ENCODE peak calls at places on chromosomes 2 and 18, in eight cellular contexts. One of them, this sample, is unnamed.

GRCh38 chr2:190443778-190444481 is 35.8 kb downstream of the MFSD6 start:
- DNase-seq in activated CD8-positive, alpha-beta memory T cell treated with anti-CD3 and anti-CD28 coated beads for 24 hours: no peak
- DNase-seq in NCI-H446 treated with DMSO at 0.1 percent for 48 hours: peak
- DNase-seq in body of pancreas: no peak
- DNase-seq in HFFc6: no peak
- DNase-seq in nucleus accumbens: no peak
- DNase-seq in activated CD4-positive, alpha-beta T cell treated with anti-CD3 and anti-CD28 coated beads, Interleukin-2, amount 50 U/mL, for 48 hours: no peak
- DNase-seq in substantia nigra: no peak
- DNase-seq in this sample: peak

GRCh38 chr2:68282814-68283812 is 30.8 kb upstream of the PPP3R1 start:
- DNase-seq in activated CD8-positive, alpha-beta memory T cell treated with anti-CD3 and anti-CD28 coated beads for 24 hours: no peak
- DNase-seq in NCI-H446 treated with DMSO at 0.1 percent for 48 hours: no peak
- DNase-seq in body of pancreas: peak
- DNase-seq in HFFc6: peak
- DNase-seq in nucleus accumbens: no peak
- DNase-seq in activated CD4-positive, alpha-beta T cell treated with anti-CD3 and anti-CD28 coated beads, Interleukin-2, amount 50 U/mL, for 48 hours: no peak
- DNase-seq in substantia nigra: no peak
- DNase-seq in this sample: no peak

GRCh38 chr2:174580951-174581350 is 16.7 kb downstream of the WIPF1 start:
- DNase-seq in activated CD8-positive, alpha-beta memory T cell treated with anti-CD3 and anti-CD28 coated beads for 24 hours: no peak
- DNase-seq in NCI-H446 treated with DMSO at 0.1 percent for 48 hours: no peak
- DNase-seq in body of pancreas: no peak
- DNase-seq in HFFc6: no peak
- DNase-seq in nucleus accumbens: no peak
- DNase-seq in activated CD4-positive, alpha-beta T cell treated with anti-CD3 and anti-CD28 coated beads, Interleukin-2, amount 50 U/mL, for 48 hours: no peak
- DNase-seq in substantia nigra: no peak
- DNase-seq in this sample: no peak

GRCh38 chr2:118371500-118371899 is 283.2 kb downstream of the INSIG2 start:
- DNase-seq in activated CD8-positive, alpha-beta memory T cell treated with anti-CD3 and anti-CD28 coated beads for 24 hours: no peak
- DNase-seq in NCI-H446 treated with DMSO at 0.1 percent for 48 hours: no peak
- DNase-seq in body of pancreas: peak
- DNase-seq in HFFc6: peak
- DNase-seq in nucleus accumbens: no peak
- DNase-seq in activated CD4-positive, alpha-beta T cell treated with anti-CD3 and anti-CD28 coated beads, Interleukin-2, amount 50 U/mL, for 48 hours: no peak
- DNase-seq in substantia nigra: no peak
- DNase-seq in this sample: peak

GRCh38 chr2:214203744-214204289 is 207.0 kb upstream of the VWC2L start:
- DNase-seq in activated CD8-positive, alpha-beta memory T cell treated with anti-CD3 and anti-CD28 coated beads for 24 hours: no peak
- DNase-seq in NCI-H446 treated with DMSO at 0.1 percent for 48 hours: no peak
- DNase-seq in body of pancreas: no peak
- DNase-seq in HFFc6: peak
- DNase-seq in nucleus accumbens: no peak
- DNase-seq in activated CD4-positive, alpha-beta T cell treated with anti-CD3 and anti-CD28 coated beads, Interleukin-2, amount 50 U/mL, for 48 hours: no peak
- DNase-seq in substantia nigra: no peak
- DNase-seq in this sample: peak

GRCh38 chr2:181466661-181467576 is 9.7 kb downstream of the ITGA4 start:
- DNase-seq in activated CD8-positive, alpha-beta memory T cell treated with anti-CD3 and anti-CD28 coated beads for 24 hours: peak
- DNase-seq in NCI-H446 treated with DMSO at 0.1 percent for 48 hours: peak
- DNase-seq in body of pancreas: peak
- DNase-seq in HFFc6: peak
- DNase-seq in nucleus accumbens: peak
- DNase-seq in activated CD4-positive, alpha-beta T cell treated with anti-CD3 and anti-CD28 coated beads, Interleukin-2, amount 50 U/mL, for 48 hours: peak
- DNase-seq in substantia nigra: no peak
- DNase-seq in this sample: peak

GRCh38 chr2:170886391-170886790 is 42.7 kb upstream of the GORASP2 start:
- DNase-seq in activated CD8-positive, alpha-beta memory T cell treated with anti-CD3 and anti-CD28 coated beads for 24 hours: no peak
- DNase-seq in NCI-H446 treated with DMSO at 0.1 percent for 48 hours: no peak
- DNase-seq in body of pancreas: no peak
- DNase-seq in HFFc6: peak
- DNase-seq in nucleus accumbens: no peak
- DNase-seq in activated CD4-positive, alpha-beta T cell treated with anti-CD3 and anti-CD28 coated beads, Interleukin-2, amount 50 U/mL, for 48 hours: no peak
- DNase-seq in substantia nigra: no peak
- DNase-seq in this sample: no peak

GRCh38 chr2:199999166-199999565 is 43.8 kb downstream of the MAIP1 start:
- DNase-seq in activated CD8-positive, alpha-beta memory T cell treated with anti-CD3 and anti-CD28 coated beads for 24 hours: no peak
- DNase-seq in NCI-H446 treated with DMSO at 0.1 percent for 48 hours: no peak
- DNase-seq in body of pancreas: no peak
- DNase-seq in HFFc6: peak
- DNase-seq in nucleus accumbens: no peak
- DNase-seq in activated CD4-positive, alpha-beta T cell treated with anti-CD3 and anti-CD28 coated beads, Interleukin-2, amount 50 U/mL, for 48 hours: no peak
- DNase-seq in substantia nigra: no peak
- DNase-seq in this sample: no peak

GRCh38 chr2:234579231-234579962 is 82.5 kb upstream of the ARL4C start:
- DNase-seq in activated CD8-positive, alpha-beta memory T cell treated with anti-CD3 and anti-CD28 coated beads for 24 hours: no peak
- DNase-seq in NCI-H446 treated with DMSO at 0.1 percent for 48 hours: no peak
- DNase-seq in body of pancreas: no peak
- DNase-seq in HFFc6: peak
- DNase-seq in nucleus accumbens: no peak
- DNase-seq in activated CD4-positive, alpha-beta T cell treated with anti-CD3 and anti-CD28 coated beads, Interleukin-2, amount 50 U/mL, for 48 hours: no peak
- DNase-seq in substantia nigra: no peak
- DNase-seq in this sample: no peak

GRCh38 chr2:231059756-231060155 is 3.1 kb downstream of the PSMD1 start:
- DNase-seq in activated CD8-positive, alpha-beta memory T cell treated with anti-CD3 and anti-CD28 coated beads for 24 hours: no peak
- DNase-seq in NCI-H446 treated with DMSO at 0.1 percent for 48 hours: no peak
- DNase-seq in body of pancreas: no peak
- DNase-seq in HFFc6: no peak
- DNase-seq in nucleus accumbens: no peak
- DNase-seq in activated CD4-positive, alpha-beta T cell treated with anti-CD3 and anti-CD28 coated beads, Interleukin-2, amount 50 U/mL, for 48 hours: no peak
- DNase-seq in substantia nigra: no peak
- DNase-seq in this sample: no peak

GRCh38 chr2:120480903-120481445 is 135.0 kb downstream of the INHBB start:
- DNase-seq in activated CD8-positive, alpha-beta memory T cell treated with anti-CD3 and anti-CD28 coated beads for 24 hours: no peak
- DNase-seq in NCI-H446 treated with DMSO at 0.1 percent for 48 hours: no peak
- DNase-seq in body of pancreas: no peak
- DNase-seq in HFFc6: no peak
- DNase-seq in nucleus accumbens: no peak
- DNase-seq in activated CD4-positive, alpha-beta T cell treated with anti-CD3 and anti-CD28 coated beads, Interleukin-2, amount 50 U/mL, for 48 hours: no peak
- DNase-seq in substantia nigra: no peak
- DNase-seq in this sample: no peak

GRCh38 chr2:232871418-232871834 is 1.4 kb downstream of the SNORC start:
- DNase-seq in activated CD8-positive, alpha-beta memory T cell treated with anti-CD3 and anti-CD28 coated beads for 24 hours: peak
- DNase-seq in NCI-H446 treated with DMSO at 0.1 percent for 48 hours: no peak
- DNase-seq in body of pancreas: no peak
- DNase-seq in HFFc6: no peak
- DNase-seq in nucleus accumbens: no peak
- DNase-seq in activated CD4-positive, alpha-beta T cell treated with anti-CD3 and anti-CD28 coated beads, Interleukin-2, amount 50 U/mL, for 48 hours: no peak
- DNase-seq in substantia nigra: no peak
- DNase-seq in this sample: no peak

GRCh38 chr18:33440384-33441043 is at the start of gene CCDC178:
- DNase-seq in activated CD8-positive, alpha-beta memory T cell treated with anti-CD3 and anti-CD28 coated beads for 24 hours: no peak
- DNase-seq in NCI-H446 treated with DMSO at 0.1 percent for 48 hours: no peak
- DNase-seq in body of pancreas: peak
- DNase-seq in HFFc6: no peak
- DNase-seq in nucleus accumbens: peak
- DNase-seq in activated CD4-positive, alpha-beta T cell treated with anti-CD3 and anti-CD28 coated beads, Interleukin-2, amount 50 U/mL, for 48 hours: no peak
- DNase-seq in substantia nigra: no peak
- DNase-seq in this sample: no peak

GRCh38 chr2:158662406-158662805 is 132.7 kb upstream of the DAPL1 start:
- DNase-seq in activated CD8-positive, alpha-beta memory T cell treated with anti-CD3 and anti-CD28 coated beads for 24 hours: no peak
- DNase-seq in NCI-H446 treated with DMSO at 0.1 percent for 48 hours: no peak
- DNase-seq in body of pancreas: no peak
- DNase-seq in HFFc6: no peak
- DNase-seq in nucleus accumbens: no peak
- DNase-seq in activated CD4-positive, alpha-beta T cell treated with anti-CD3 and anti-CD28 coated beads, Interleukin-2, amount 50 U/mL, for 48 hours: no peak
- DNase-seq in substantia nigra: no peak
- DNase-seq in this sample: no peak

GRCh38 chr2:128324008-128324896 is 5.6 kb upstream of the HS6ST1 start:
- DNase-seq in activated CD8-positive, alpha-beta memory T cell treated with anti-CD3 and anti-CD28 coated beads for 24 hours: peak
- DNase-seq in NCI-H446 treated with DMSO at 0.1 percent for 48 hours: no peak
- DNase-seq in body of pancreas: no peak
- DNase-seq in HFFc6: no peak
- DNase-seq in nucleus accumbens: no peak
- DNase-seq in activated CD4-positive, alpha-beta T cell treated with anti-CD3 and anti-CD28 coated beads, Interleukin-2, amount 50 U/mL, for 48 hours: peak
- DNase-seq in substantia nigra: no peak
- DNase-seq in this sample: no peak

GRCh38 chr2:42192642-42193566 is 23.8 kb downstream of the EML4 start:
- DNase-seq in activated CD8-positive, alpha-beta memory T cell treated with anti-CD3 and anti-CD28 coated beads for 24 hours: no peak
- DNase-seq in NCI-H446 treated with DMSO at 0.1 percent for 48 hours: no peak
- DNase-seq in body of pancreas: no peak
- DNase-seq in HFFc6: no peak
- DNase-seq in nucleus accumbens: no peak
- DNase-seq in activated CD4-positive, alpha-beta T cell treated with anti-CD3 and anti-CD28 coated beads, Interleukin-2, amount 50 U/mL, for 48 hours: no peak
- DNase-seq in substantia nigra: no peak
- DNase-seq in this sample: no peak

GRCh38 chr18:48317781-48318381 is 91.3 kb downstream of the ZBTB7C start:
- DNase-seq in activated CD8-positive, alpha-beta memory T cell treated with anti-CD3 and anti-CD28 coated beads for 24 hours: no peak
- DNase-seq in NCI-H446 treated with DMSO at 0.1 percent for 48 hours: no peak
- DNase-seq in body of pancreas: no peak
- DNase-seq in HFFc6: no peak
- DNase-seq in nucleus accumbens: no peak
- DNase-seq in activated CD4-positive, alpha-beta T cell treated with anti-CD3 and anti-CD28 coated beads, Interleukin-2, amount 50 U/mL, for 48 hours: no peak
- DNase-seq in substantia nigra: no peak
- DNase-seq in this sample: no peak

GRCh38 chr2:86078801-86079545 is 26.7 kb downstream of the POLR1A start:
- DNase-seq in activated CD8-positive, alpha-beta memory T cell treated with anti-CD3 and anti-CD28 coated beads for 24 hours: no peak
- DNase-seq in NCI-H446 treated with DMSO at 0.1 percent for 48 hours: peak
- DNase-seq in body of pancreas: peak
- DNase-seq in HFFc6: no peak
- DNase-seq in nucleus accumbens: peak
- DNase-seq in activated CD4-positive, alpha-beta T cell treated with anti-CD3 and anti-CD28 coated beads, Interleukin-2, amount 50 U/mL, for 48 hours: no peak
- DNase-seq in substantia nigra: no peak
- DNase-seq in this sample: no peak